ENCODE peak calls at places on chromosomes 12 and 14, in ten cellular contexts. One of them, this sample, is unnamed.

GRCh38 chr14:91331761-91332447 is 85.7 kb downstream of the CCDC88C start:
- DNase-seq in A549: no peak
- DNase-seq in AG09309: no peak
- DNase-seq in neural progenitor cell: no peak
- DNase-seq in GM12864: no peak
- DNase-seq in ovary: no peak
- DNase-seq in fibroblast of mammary gland: no peak
- DNase-seq in SK-N-SH: no peak
- DNase-seq in fibroblast of villous mesenchyme: no peak
- DNase-seq in CD8-positive, alpha-beta T cell: no peak
- DNase-seq in this sample: no peak

GRCh38 chr12:49867580-49868341 is 24.9 kb upstream of the BCDIN3D start:
- DNase-seq in A549: no peak
- DNase-seq in AG09309: no peak
- DNase-seq in neural progenitor cell: no peak
- DNase-seq in GM12864: no peak
- DNase-seq in ovary: no peak
- DNase-seq in fibroblast of mammary gland: no peak
- DNase-seq in SK-N-SH: no peak
- DNase-seq in fibroblast of villous mesenchyme: peak; percentile 66
- DNase-seq in CD8-positive, alpha-beta T cell: no peak
- DNase-seq in this sample: no peak

GRCh38 chr12:69903548-69903947 is 78.5 kb downstream of the MYRFL start:
- DNase-seq in A549: no peak
- DNase-seq in AG09309: no peak
- DNase-seq in neural progenitor cell: no peak
- DNase-seq in GM12864: no peak
- DNase-seq in ovary: no peak
- DNase-seq in fibroblast of mammary gland: no peak
- DNase-seq in SK-N-SH: peak; percentile 49
- DNase-seq in fibroblast of villous mesenchyme: no peak
- DNase-seq in CD8-positive, alpha-beta T cell: no peak
- DNase-seq in this sample: no peak

GRCh38 chr12:31362115-31362758 is 36.3 kb upstream of the SINHCAF start:
- DNase-seq in A549: no peak
- DNase-seq in AG09309: no peak
- DNase-seq in neural progenitor cell: peak; percentile 72
- DNase-seq in GM12864: no peak
- DNase-seq in ovary: no peak
- DNase-seq in fibroblast of mammary gland: no peak
- DNase-seq in SK-N-SH: no peak
- DNase-seq in fibroblast of villous mesenchyme: no peak
- DNase-seq in CD8-positive, alpha-beta T cell: no peak
- DNase-seq in this sample: no peak

GRCh38 chr14:103434868-103435442 is 49.7 kb downstream of the MARK3 start:
- DNase-seq in A549: no peak
- DNase-seq in AG09309: no peak
- DNase-seq in neural progenitor cell: no peak
- DNase-seq in GM12864: no peak
- DNase-seq in ovary: no peak
- DNase-seq in fibroblast of mammary gland: no peak
- DNase-seq in SK-N-SH: no peak
- DNase-seq in fibroblast of villous mesenchyme: no peak
- DNase-seq in CD8-positive, alpha-beta T cell: no peak
- DNase-seq in this sample: no peak

GRCh38 chr12:109736552-109737108 is 23.0 kb downstream of the FAM222A start:
- DNase-seq in A549: no peak
- DNase-seq in AG09309: no peak
- DNase-seq in neural progenitor cell: peak; percentile 96
- DNase-seq in GM12864: no peak
- DNase-seq in ovary: peak; percentile 29
- DNase-seq in fibroblast of mammary gland: peak; percentile 49
- DNase-seq in SK-N-SH: peak; percentile 43
- DNase-seq in fibroblast of villous mesenchyme: peak; percentile 35
- DNase-seq in CD8-positive, alpha-beta T cell: no peak
- DNase-seq in this sample: no peak

GRCh38 chr12:46367351-46368029 is 5.1 kb downstream of the SLC38A2 start:
- DNase-seq in A549: no peak
- DNase-seq in AG09309: no peak
- DNase-seq in neural progenitor cell: no peak
- DNase-seq in GM12864: no peak
- DNase-seq in ovary: no peak
- DNase-seq in fibroblast of mammary gland: no peak
- DNase-seq in SK-N-SH: no peak
- DNase-seq in fibroblast of villous mesenchyme: peak; percentile 45
- DNase-seq in CD8-positive, alpha-beta T cell: no peak
- DNase-seq in this sample: no peak

GRCh38 chr14:95140060-95140858 is 17.1 kb downstream of the DICER1 start:
- DNase-seq in A549: no peak
- DNase-seq in AG09309: peak; percentile 48
- DNase-seq in neural progenitor cell: no peak
- DNase-seq in GM12864: no peak
- DNase-seq in ovary: no peak
- DNase-seq in fibroblast of mammary gland: peak; percentile 69
- DNase-seq in SK-N-SH: no peak
- DNase-seq in fibroblast of villous mesenchyme: peak; percentile 41
- DNase-seq in CD8-positive, alpha-beta T cell: no peak
- DNase-seq in this sample: no peak

GRCh38 chr14:29892327-29892726 is 35.3 kb downstream of the PRKD1 start:
- DNase-seq in A549: no peak
- DNase-seq in AG09309: no peak
- DNase-seq in neural progenitor cell: no peak
- DNase-seq in GM12864: no peak
- DNase-seq in ovary: no peak
- DNase-seq in fibroblast of mammary gland: peak; percentile 49
- DNase-seq in SK-N-SH: no peak
- DNase-seq in fibroblast of villous mesenchyme: peak; percentile 28
- DNase-seq in CD8-positive, alpha-beta T cell: no peak
- DNase-seq in this sample: no peak

GRCh38 chr14:68794130-68794855 is 1.4 kb upstream of the ZFP36L1 start:
- DNase-seq in A549: no peak
- DNase-seq in AG09309: peak; percentile 93
- DNase-seq in neural progenitor cell: peak; percentile 65
- DNase-seq in GM12864: no peak
- DNase-seq in ovary: peak; percentile 88
- DNase-seq in fibroblast of mammary gland: peak; percentile 95
- DNase-seq in SK-N-SH: peak; percentile 60
- DNase-seq in fibroblast of villous mesenchyme: peak; percentile 98
- DNase-seq in CD8-positive, alpha-beta T cell: peak; percentile 80
- DNase-seq in this sample: no peak

GRCh38 chr14:100504372-100505078 is 82.7 kb downstream of the BEGAIN start:
- DNase-seq in A549: no peak
- DNase-seq in AG09309: no peak
- DNase-seq in neural progenitor cell: no peak
- DNase-seq in GM12864: no peak
- DNase-seq in ovary: no peak
- DNase-seq in fibroblast of mammary gland: peak; percentile 19
- DNase-seq in SK-N-SH: no peak
- DNase-seq in fibroblast of villous mesenchyme: no peak
- DNase-seq in CD8-positive, alpha-beta T cell: no peak
- DNase-seq in this sample: no peak

GRCh38 chr12:57583008-57583831 is 7.8 kb upstream of the PIP4K2C start:
- DNase-seq in A549: peak; percentile 96
- DNase-seq in AG09309: peak; percentile 40
- DNase-seq in neural progenitor cell: peak; percentile 92
- DNase-seq in GM12864: peak; percentile 66
- DNase-seq in ovary: peak; percentile 63
- DNase-seq in fibroblast of mammary gland: peak; percentile 85
- DNase-seq in SK-N-SH: peak; percentile 92
- DNase-seq in fibroblast of villous mesenchyme: peak; percentile 85
- DNase-seq in CD8-positive, alpha-beta T cell: peak; percentile 75
- DNase-seq in this sample: peak; percentile 53

GRCh38 chr12:2431810-2432209 is 363.0 kb upstream of the FKBP4 start:
- DNase-seq in A549: no peak
- DNase-seq in AG09309: no peak
- DNase-seq in neural progenitor cell: no peak
- DNase-seq in GM12864: no peak
- DNase-seq in ovary: no peak
- DNase-seq in fibroblast of mammary gland: peak; percentile 59
- DNase-seq in SK-N-SH: no peak
- DNase-seq in fibroblast of villous mesenchyme: no peak
- DNase-seq in CD8-positive, alpha-beta T cell: no peak
- DNase-seq in this sample: no peak

GRCh38 chr14:99426265-99426664 is 54.4 kb downstream of the SETD3 start:
- DNase-seq in A549: no peak
- DNase-seq in AG09309: no peak
- DNase-seq in neural progenitor cell: no peak
- DNase-seq in GM12864: no peak
- DNase-seq in ovary: no peak
- DNase-seq in fibroblast of mammary gland: no peak
- DNase-seq in SK-N-SH: no peak
- DNase-seq in fibroblast of villous mesenchyme: no peak
- DNase-seq in CD8-positive, alpha-beta T cell: no peak
- DNase-seq in this sample: no peak
- H3K4me3 ChIP-seq in A549: no peak overlapping the region
- H3K4me3 ChIP-seq in AG09309: no peak overlapping the region
- H3K4me3 ChIP-seq in neural progenitor cell: no peak overlapping the region
- H3K4me3 ChIP-seq in GM12864: no peak overlapping the region
- H3K4me3 ChIP-seq in ovary: no peak overlapping the region
- H3K4me3 ChIP-seq in fibroblast of mammary gland: no peak overlapping the region
- H3K4me3 ChIP-seq in SK-N-SH: no peak overlapping the region
- H3K4me3 ChIP-seq in fibroblast of villous mesenchyme: no peak overlapping the region
- H3K4me3 ChIP-seq in CD8-positive, alpha-beta T cell: no peak overlapping the region
- H3K4me3 ChIP-seq in this sample: no peak overlapping the region

GRCh38 chr14:24857277-24857676 is 192.7 kb downstream of the STXBP6 start:
- DNase-seq in A549: no peak
- DNase-seq in AG09309: no peak
- DNase-seq in neural progenitor cell: no peak
- DNase-seq in GM12864: no peak
- DNase-seq in ovary: no peak
- DNase-seq in fibroblast of mammary gland: no peak
- DNase-seq in SK-N-SH: no peak
- DNase-seq in fibroblast of villous mesenchyme: no peak
- DNase-seq in CD8-positive, alpha-beta T cell: no peak
- DNase-seq in this sample: no peak

GRCh38 chr14:24852312-24853060 is 197.5 kb downstream of the STXBP6 start:
- DNase-seq in A549: no peak
- DNase-seq in AG09309: no peak
- DNase-seq in neural progenitor cell: peak; percentile 15
- DNase-seq in GM12864: no peak
- DNase-seq in ovary: no peak
- DNase-seq in fibroblast of mammary gland: no peak
- DNase-seq in SK-N-SH: no peak
- DNase-seq in fibroblast of villous mesenchyme: no peak
- DNase-seq in CD8-positive, alpha-beta T cell: no peak
- DNase-seq in this sample: no peak

GRCh38 chr14:24851406-24851805 is 198.5 kb downstream of the STXBP6 start:
- DNase-seq in A549: no peak
- DNase-seq in AG09309: no peak
- DNase-seq in neural progenitor cell: no peak
- DNase-seq in GM12864: no peak
- DNase-seq in ovary: no peak
- DNase-seq in fibroblast of mammary gland: no peak
- DNase-seq in SK-N-SH: no peak
- DNase-seq in fibroblast of villous mesenchyme: no peak
- DNase-seq in CD8-positive, alpha-beta T cell: no peak
- DNase-seq in this sample: no peak

GRCh38 chr14:24851837-24852236 is 198.1 kb downstream of the STXBP6 start:
- DNase-seq in A549: no peak
- DNase-seq in AG09309: no peak
- DNase-seq in neural progenitor cell: no peak
- DNase-seq in GM12864: no peak
- DNase-seq in ovary: no peak
- DNase-seq in fibroblast of mammary gland: peak; percentile 31
- DNase-seq in SK-N-SH: no peak
- DNase-seq in fibroblast of villous mesenchyme: peak; percentile 53
- DNase-seq in CD8-positive, alpha-beta T cell: no peak
- DNase-seq in this sample: no peak

GRCh38 chr14:24853446-24853845 is 196.5 kb downstream of the STXBP6 start:
- DNase-seq in A549: no peak
- DNase-seq in AG09309: no peak
- DNase-seq in neural progenitor cell: no peak
- DNase-seq in GM12864: no peak
- DNase-seq in ovary: no peak
- DNase-seq in fibroblast of mammary gland: no peak
- DNase-seq in SK-N-SH: no peak
- DNase-seq in fibroblast of villous mesenchyme: no peak
- DNase-seq in CD8-positive, alpha-beta T cell: no peak
- DNase-seq in this sample: no peak
- TF ChIP-seq CTCF in A549: no peak
- TF ChIP-seq CTCF in AG09309: no peak
- TF ChIP-seq CTCF in neural progenitor cell: no peak
- TF ChIP-seq CTCF in GM12864: no peak
- TF ChIP-seq CTCF in ovary: no peak
- TF ChIP-seq CTCF in fibroblast of mammary gland: no peak
- TF ChIP-seq CTCF in SK-N-SH: no peak
- TF ChIP-seq CTCF in fibroblast of villous mesenchyme: no peak
- TF ChIP-seq CTCF in CD8-positive, alpha-beta T cell: no peak
- TF ChIP-seq CTCF in this sample: no peak

GRCh38 chr12:111035578-111036301 is 115.4 kb upstream of the MYL2 start:
- DNase-seq in A549: no peak
- DNase-seq in AG09309: no peak
- DNase-seq in neural progenitor cell: peak; percentile 73
- DNase-seq in GM12864: no peak
- DNase-seq in ovary: no peak
- DNase-seq in fibroblast of mammary gland: no peak
- DNase-seq in SK-N-SH: peak; percentile 73
- DNase-seq in fibroblast of villous mesenchyme: no peak
- DNase-seq in CD8-positive, alpha-beta T cell: no peak
- DNase-seq in this sample: no peak
- H3K4me3 ChIP-seq in A549: peak overlapping the region; percentile 61
- H3K4me3 ChIP-seq in AG09309: no peak overlapping the region
- H3K4me3 ChIP-seq in neural progenitor cell: peak overlapping the region; percentile 98
- H3K4me3 ChIP-seq in GM12864: no peak overlapping the region
- H3K4me3 ChIP-seq in ovary: no peak overlapping the region
- H3K4me3 ChIP-seq in fibroblast of mammary gland: no peak overlapping the region
- H3K4me3 ChIP-seq in SK-N-SH: no peak overlapping the region
- H3K4me3 ChIP-seq in fibroblast of villous mesenchyme: no peak overlapping the region
- H3K4me3 ChIP-seq in CD8-positive, alpha-beta T cell: no peak overlapping the region
- H3K4me3 ChIP-seq in this sample: peak overlapping the region; percentile 27

DNA sequence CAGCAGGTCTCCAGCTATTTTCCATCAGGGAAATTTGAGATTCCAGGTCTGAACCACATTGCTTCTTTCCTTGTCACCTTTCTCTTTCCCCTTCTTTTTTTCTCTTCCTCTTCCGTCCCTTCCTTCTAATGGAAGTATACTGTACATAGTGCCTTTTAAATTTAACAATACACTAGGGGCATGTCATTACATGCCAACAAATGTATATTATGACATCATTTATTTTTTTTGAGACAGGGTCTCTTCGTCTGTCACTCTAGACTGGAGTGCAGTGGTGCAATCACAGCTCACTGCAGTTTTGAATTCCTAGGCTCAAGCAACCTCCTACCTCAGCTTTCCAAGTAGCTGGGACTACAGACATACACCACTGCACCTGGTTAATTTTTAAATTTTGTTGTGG is 148.9 kb downstream of the SUDS3 start:
- DNase-seq in A549: no peak
- DNase-seq in AG09309: no peak
- DNase-seq in neural progenitor cell: no peak
- DNase-seq in GM12864: no peak
- DNase-seq in ovary: no peak
- DNase-seq in fibroblast of mammary gland: no peak
- DNase-seq in SK-N-SH: no peak
- DNase-seq in fibroblast of villous mesenchyme: no peak
- DNase-seq in CD8-positive, alpha-beta T cell: no peak
- DNase-seq in this sample: no peak
- TF ChIP-seq CTCF in A549: no peak
- TF ChIP-seq CTCF in AG09309: no peak
- TF ChIP-seq CTCF in neural progenitor cell: no peak
- TF ChIP-seq CTCF in GM12864: no peak
- TF ChIP-seq CTCF in ovary: no peak
- TF ChIP-seq CTCF in fibroblast of mammary gland: no peak
- TF ChIP-seq CTCF in SK-N-SH: no peak
- TF ChIP-seq CTCF in fibroblast of villous mesenchyme: no peak
- TF ChIP-seq CTCF in CD8-positive, alpha-beta T cell: no peak
- TF ChIP-seq CTCF in this sample: no peak

GRCh38 chr12:76008438-76008837 is 23.1 kb downstream of the PHLDA1 start:
- DNase-seq in A549: no peak
- DNase-seq in AG09309: no peak
- DNase-seq in neural progenitor cell: no peak
- DNase-seq in GM12864: no peak
- DNase-seq in ovary: no peak
- DNase-seq in fibroblast of mammary gland: no peak
- DNase-seq in SK-N-SH: no peak
- DNase-seq in fibroblast of villous mesenchyme: no peak
- DNase-seq in CD8-positive, alpha-beta T cell: no peak
- DNase-seq in this sample: no peak
- H3K4me3 ChIP-seq in A549: no peak overlapping the region
- H3K4me3 ChIP-seq in AG09309: no peak overlapping the region
- H3K4me3 ChIP-seq in neural progenitor cell: no peak overlapping the region
- H3K4me3 ChIP-seq in GM12864: no peak overlapping the region
- H3K4me3 ChIP-seq in ovary: no peak overlapping the region
- H3K4me3 ChIP-seq in fibroblast of mammary gland: no peak overlapping the region
- H3K4me3 ChIP-seq in SK-N-SH: no peak overlapping the region
- H3K4me3 ChIP-seq in fibroblast of villous mesenchyme: no peak overlapping the region
- H3K4me3 ChIP-seq in CD8-positive, alpha-beta T cell: no peak overlapping the region
- H3K4me3 ChIP-seq in this sample: no peak overlapping the region

This sample was measured in dorsolateral prefrontal cortex.